ENCODE peak calls at places on chromosomes 1 and 21, in six cellular contexts. W, K, L, X, V and R are unnamed samples.

GRCh38 chr1:24221246-24221645 is 34.2 kb upstream of the IFNLR1 start:
- DNase-seq in X (no peak), K (no peak), V (no peak), W (no peak), L (peak), R (no peak)

GRCh38 chr1:225426395-225427248 is 1.2 kb downstream of the LBR start:
- DNase-seq in X (no peak), L (peak), V (peak), W (peak), K (no peak), R (peak)

GRCh38 chr1:114061431-114061830 is 82.2 kb downstream of the OLFML3 start:
- DNase-seq in L (no peak), X (no peak), W (no peak), V (no peak), K (no peak), R (no peak)

GRCh38 chr1:219847215-219847855 is 81.0 kb downstream of the SLC30A10 start:
- DNase-seq in X (no peak), L (no peak), K (peak), W (no peak), V (no peak), R (peak)

GRCh38 chr1:164261691-164262240 is 297.2 kb upstream of the PBX1 start:
- DNase-seq in K (no peak), L (no peak), X (no peak), V (no peak), W (no peak), R (no peak)

GRCh38 chr1:211912064-211912463 is 81.5 kb upstream of the LPGAT1 start:
- DNase-seq in L (no peak), V (no peak), K (no peak), X (no peak), W (peak), R (no peak)

GRCh38 chr1:224047538-224047937 is 66.4 kb upstream of the FBXO28 start:
- DNase-seq in V (no peak), K (no peak), W (no peak), L (no peak), X (no peak), R (no peak)

GRCh38 chr1:107953551-107953950 is 11.4 kb downstream of the VAV3 start:
- DNase-seq in K (no peak), V (no peak), L (no peak), W (no peak), X (no peak), R (no peak)

GRCh38 chr1:12650001-12650421 is 6.1 kb downstream of the AADACL4 start:
- DNase-seq in V (peak), X (no peak), W (no peak), K (no peak), L (no peak), R (no peak)
- TF ChIP-seq MYC in V (no peak), X (no peak), W (no peak), K (no peak), L (no peak), R (no peak)

GRCh38 chr1:57590978-57591377 is 167.1 kb upstream of the DAB1 start:
- DNase-seq in K (no peak), V (no peak), W (peak), X (no peak), L (no peak), R (no peak)

GRCh38 chr1:57586842-57587241 is 163.0 kb upstream of the DAB1 start:
- DNase-seq in W (no peak), K (no peak), X (no peak), V (no peak), L (no peak), R (no peak)

GRCh38 chr1:57597036-57597435 is 173.2 kb upstream of the DAB1 start:
- DNase-seq in W (no peak), X (no peak), K (no peak), V (no peak), L (no peak), R (no peak)

DNA sequence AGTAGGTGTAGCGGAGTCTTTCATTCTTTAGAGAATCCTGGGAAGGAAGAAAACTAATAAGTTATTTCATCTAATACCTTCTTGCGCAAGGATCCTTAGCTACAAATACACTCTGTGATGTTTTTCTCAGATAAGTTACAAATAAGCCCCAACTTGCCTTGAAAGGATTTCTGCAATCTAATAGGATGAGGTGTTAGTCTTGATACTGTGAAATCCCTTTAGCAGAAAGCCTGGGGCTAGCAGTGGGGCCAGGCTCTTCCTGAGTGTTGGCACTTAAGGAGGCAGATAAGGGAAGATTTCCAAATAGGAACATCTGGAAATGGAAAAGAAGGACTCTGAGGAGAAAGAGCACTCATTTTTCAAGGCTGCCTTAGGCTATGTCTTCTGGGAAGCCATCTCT is 168.0 kb upstream of the DAB1 start:
- DNase-seq in W (no peak), V (no peak), K (no peak), X (no peak), L (no peak), R (no peak)
- TF ChIP-seq MYC in W (no peak), V (no peak), K (no peak), X (no peak), L (no peak), R (no peak)

DNA sequence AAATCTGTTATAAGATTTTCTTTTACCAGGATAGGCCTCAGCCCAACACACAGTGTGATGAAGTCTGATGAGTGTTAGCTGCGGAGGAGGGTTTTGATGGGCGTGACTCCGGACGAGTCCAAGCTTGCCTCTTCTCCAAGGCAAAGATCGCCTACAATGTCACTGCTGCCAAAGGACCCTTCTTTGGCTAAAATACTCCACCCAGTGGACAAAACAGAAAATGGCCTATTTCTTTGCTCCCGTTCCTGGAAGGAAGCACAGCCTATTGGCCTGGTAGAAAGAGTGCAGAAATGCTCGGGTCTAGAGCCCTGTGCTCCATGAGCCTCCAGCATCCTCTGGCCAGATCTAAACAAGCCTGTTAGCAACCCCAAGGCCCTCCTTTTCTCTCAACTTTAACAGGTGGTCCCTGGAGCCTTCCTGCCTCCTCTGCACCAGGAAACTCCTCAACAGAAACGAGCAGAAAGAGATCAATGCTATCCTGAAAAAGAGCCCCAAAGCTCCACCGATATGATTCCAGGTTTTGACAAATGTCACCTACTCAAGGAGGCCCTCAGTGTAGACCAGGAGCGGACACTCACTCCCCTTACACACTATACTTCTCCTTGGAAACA is 3.4 kb upstream of the CASQ2 start:
- DNase-seq in L (peak), X (peak), V (peak), W (peak), K (peak), R (peak)
- TF ChIP-seq MYC in L (no peak), X (no peak), V (no peak), W (no peak), K (no peak), R (no peak)

DNA sequence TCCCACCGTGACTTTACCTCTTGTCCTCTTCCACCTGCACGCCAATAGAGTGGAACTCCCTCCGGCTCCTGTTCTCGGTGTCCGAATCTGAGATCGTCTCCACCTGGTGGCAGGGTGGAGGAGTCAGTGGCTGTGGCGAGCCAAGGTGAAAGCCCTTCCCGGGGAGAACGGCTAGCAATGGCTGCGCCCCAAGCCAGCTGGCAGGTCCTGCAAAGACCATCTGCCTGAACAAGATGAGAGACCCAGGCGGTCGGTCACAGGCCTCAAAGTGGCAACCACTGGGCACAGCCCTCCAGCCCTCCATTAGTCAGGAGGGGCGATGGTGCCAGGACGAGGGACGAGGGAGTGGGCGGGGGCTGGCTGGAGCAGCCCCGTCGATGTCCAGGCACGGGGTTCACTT is 25.4 kb upstream of the SMIM12 start:
- DNase-seq in X (no peak), L (no peak), V (no peak), K (peak), W (peak), R (no peak)
- TF ChIP-seq MYC in X (no peak), L (no peak), V (no peak), K (no peak), W (no peak), R (no peak)

DNA sequence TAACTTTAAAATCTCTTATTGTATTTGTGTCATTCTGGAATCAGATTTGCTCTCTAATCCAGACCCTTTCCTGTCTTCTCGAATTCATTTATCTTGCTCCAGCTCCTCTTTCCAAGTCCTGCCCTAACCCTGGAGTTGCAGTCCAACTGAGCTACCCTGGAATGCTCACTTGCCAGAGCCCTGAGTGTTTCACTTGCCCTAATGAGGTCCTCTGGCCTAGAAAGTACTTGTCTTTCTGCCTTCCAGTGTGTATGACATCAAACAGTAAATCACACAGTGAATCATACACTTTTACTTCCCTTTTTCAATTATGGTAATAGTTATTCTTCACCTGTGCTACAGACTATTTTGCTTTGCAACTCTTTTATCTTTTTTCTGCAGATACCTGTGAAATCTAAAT is 96.9 kb downstream of the NEK7 start:
- DNase-seq in W (no peak), K (no peak), X (peak), V (peak), L (no peak), R (peak)
- TF ChIP-seq MYC in W (no peak), K (no peak), X (no peak), V (no peak), L (no peak), R (no peak)

DNA sequence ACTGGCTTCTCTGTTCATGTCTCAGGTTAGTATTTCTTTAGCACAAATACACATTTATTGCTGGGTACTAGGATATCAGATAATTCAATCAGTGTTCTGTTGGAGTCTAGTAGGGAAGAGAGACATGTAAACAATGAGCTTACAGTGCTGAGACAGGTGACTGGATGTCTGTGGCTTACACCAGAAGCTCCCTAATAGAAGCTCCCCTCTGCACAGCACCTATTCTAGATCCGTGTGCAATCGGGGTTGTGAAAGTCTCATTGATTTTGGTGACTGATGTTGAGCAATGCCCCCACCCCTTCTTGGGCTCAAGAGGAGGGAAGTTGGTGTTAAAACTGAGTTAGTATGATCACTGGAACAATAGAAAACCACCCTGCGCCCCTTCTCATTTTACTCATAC is 279.2 kb downstream of the RPS6KC1 start:
- DNase-seq in V (no peak), W (no peak), K (no peak), X (no peak), L (no peak), R (peak)
- TF ChIP-seq MYC in V (no peak), W (no peak), K (no peak), X (no peak), L (no peak), R (no peak)

GRCh38 chr21:41465176-41465781 is 39.2 kb downstream of the MX1 start:
- DNase-seq in W (no peak), K (no peak), V (no peak), X (no peak), L (no peak), R (no peak)

GRCh38 chr21:41458121-41458520 is 32.1 kb downstream of the MX1 start:
- DNase-seq in X (no peak), V (no peak), L (no peak), W (no peak), K (no peak), R (no peak)

GRCh38 chr21:41458559-41458958 is 32.5 kb downstream of the MX1 start:
- DNase-seq in X (no peak), K (no peak), L (no peak), W (no peak), V (no peak), R (no peak)

GRCh38 chr21:41460578-41461527 is 34.8 kb downstream of the MX1 start:
- DNase-seq in X (no peak), W (peak), K (peak), V (peak), L (peak), R (peak)

GRCh38 chr21:41459884-41460534 is 34.0 kb downstream of the MX1 start:
- DNase-seq in V (no peak), L (no peak), K (no peak), X (no peak), W (no peak), R (no peak)
- TF ChIP-seq MYC in V (no peak), L (no peak), K (no peak), X (no peak), W (no peak), R (no peak)

GRCh38 chr1:230458509-230458908 is 32.4 kb upstream of the PGBD5 start:
- DNase-seq in K (no peak), X (no peak), W (no peak), V (no peak), L (no peak), R (peak)

GRCh38 chr1:230456478-230456877 is 30.3 kb upstream of the PGBD5 start:
- DNase-seq in V (no peak), K (no peak), W (no peak), L (no peak), X (no peak), R (no peak)

GRCh38 chr1:230463760-230464159 is 37.6 kb upstream of the PGBD5 start:
- DNase-seq in K (no peak), L (no peak), W (no peak), X (no peak), V (no peak), R (no peak)

GRCh38 chr1:230463326-230463725 is 37.2 kb upstream of the PGBD5 start:
- DNase-seq in W (no peak), L (no peak), V (no peak), K (no peak), X (no peak), R (no peak)

GRCh38 chr1:230459463-230459862 is 33.3 kb upstream of the PGBD5 start:
- DNase-seq in V (no peak), W (no peak), X (no peak), K (no peak), L (no peak), R (peak)
- TF ChIP-seq MYC in V (no peak), W (no peak), X (no peak), K (no peak), L (no peak), R (no peak)